ENCODE peak calls at places on chromosomes 11 and 22, in four cellular contexts. T is right lobe of liver, F is adrenal gland, A is heart left ventricle. D is an unnamed sample.

GRCh38 chr11:57514538-57515331 is 767 bp downstream of the SLC43A1 start:
- DNase-seq in T (peak; percentile 91), F (peak; percentile 51), A (peak; percentile 76), D (peak; percentile 72)

GRCh38 chr11:74671520-74672196 is 59.6 kb downstream of the CHRDL2 start:
- DNase-seq in T (no peak), F (peak; percentile 14), A (no peak), D (no peak)

GRCh38 chr22:27238935-27239510 is 562.5 kb downstream of the MN1 start:
- DNase-seq in T (no peak), F (no peak), A (peak; percentile 91), D (no peak)

GRCh38 chr22:42340695-42341383 is 70.4 kb upstream of the TCF20 start:
- DNase-seq in T (no peak), F (no peak), A (no peak), D (no peak)

GRCh38 chr22:27719535-27720227 is 81.9 kb downstream of the MN1 start:
- DNase-seq in T (no peak), F (no peak), A (peak; percentile 35), D (no peak)

GRCh38 chr22:23556026-23556620 is 24.0 kb downstream of the IGLL1 start:
- DNase-seq in T (peak; percentile 25), F (no peak), A (no peak), D (no peak)

GRCh38 chr11:119332111-119332765 is 2.1 kb upstream of the RNF26 start:
- DNase-seq in T (no peak), F (no peak), A (no peak), D (no peak)

GRCh38 chr11:3021125-3021524 is 29.0 kb upstream of the NAP1L4 start:
- DNase-seq in T (peak; percentile 91), F (no peak), A (no peak), D (peak; percentile 61)

GRCh38 chr11:76918941-76919386 is 58.2 kb downstream of the ACER3 start:
- DNase-seq in T (no peak), F (no peak), A (peak; percentile 25), D (peak; percentile 15)

GRCh38 chr11:61413496-61413895 is 16.3 kb downstream of the CPSF7 start:
- DNase-seq in T (no peak), F (no peak), A (no peak), D (no peak)

GRCh38 chr11:34243620-34244493 is 114.0 kb downstream of the ABTB2 start:
- DNase-seq in T (peak; percentile 60), F (no peak), A (no peak), D (peak; percentile 84)

GRCh38 chr11:29432719-29433325 is 584.0 kb downstream of the KCNA4 start:
- DNase-seq in T (no peak), F (no peak), A (no peak), D (no peak)

GRCh38 chr22:49586873-49587272 is 240.8 kb downstream of the BRD1 start:
- DNase-seq in T (peak; percentile 42), F (no peak), A (no peak), D (peak; percentile 5)

GRCh38 chr11:74282863-74283484 is 28.5 kb downstream of the P4HA3 start:
- DNase-seq in T (no peak), F (no peak), A (no peak), D (no peak)

GRCh38 chr11:1852885-1853284 is at the start of gene LSP1:
- DNase-seq in T (no peak), F (no peak), A (no peak), D (peak; percentile 80)

GRCh38 chr11:78555592-78555991 is 19.1 kb downstream of the NARS2 start:
- DNase-seq in T (no peak), F (no peak), A (no peak), D (no peak)

GRCh38 chr22:20787746-20788626 is 14.1 kb downstream of the SERPIND1 start:
- DNase-seq in T (no peak), F (no peak), A (no peak), D (no peak)

GRCh38 chr11:119751281-119752060 is 22.5 kb upstream of the NECTIN1 start:
- DNase-seq in T (no peak), F (no peak), A (no peak), D (no peak)

GRCh38 chr11:104547996-104548661 is 350.1 kb downstream of the CASP12 start:
- DNase-seq in T (no peak), F (no peak), A (no peak), D (no peak)

GRCh38 chr11:90845126-90845525 is 622.3 kb upstream of the CHORDC1 start:
- DNase-seq in T (no peak), F (no peak), A (no peak), D (no peak)

GRCh38 chr11:95365346-95365745 is 134.3 kb upstream of the SESN3 start:
- DNase-seq in T (no peak), F (no peak), A (no peak), D (no peak)

GRCh38 chr11:65380460-65381126 is 1.9 kb downstream of the SLC25A45 start:
- DNase-seq in T (no peak), F (no peak), A (peak; percentile 25), D (peak; percentile 55)

GRCh38 chr11:80686889-80687288 is 1246.1 kb upstream of the TENM4 start:
- DNase-seq in T (no peak), F (no peak), A (no peak), D (no peak)

GRCh38 chr11:115148101-115148500 is 356.1 kb downstream of the CADM1 start:
- DNase-seq in T (no peak), F (no peak), A (no peak), D (no peak)

GRCh38 chr11:107202189-107202588 is 183.9 kb upstream of the GUCY1A2 start:
- DNase-seq in T (no peak), F (no peak), A (no peak), D (no peak)

GRCh38 chr11:96303067-96303466 is 39.9 kb downstream of the MAML2 start:
- DNase-seq in T (no peak), F (no peak), A (no peak), D (no peak)

GRCh38 chr11:94805994-94806393 is 37.8 kb downstream of the AMOTL1 start:
- DNase-seq in T (no peak), F (no peak), A (peak; percentile 39), D (no peak)

GRCh38 chr11:70823771-70824170 is 425.4 kb downstream of the CTTN start:
- DNase-seq in T (no peak), F (no peak), A (no peak), D (no peak)

DNA sequence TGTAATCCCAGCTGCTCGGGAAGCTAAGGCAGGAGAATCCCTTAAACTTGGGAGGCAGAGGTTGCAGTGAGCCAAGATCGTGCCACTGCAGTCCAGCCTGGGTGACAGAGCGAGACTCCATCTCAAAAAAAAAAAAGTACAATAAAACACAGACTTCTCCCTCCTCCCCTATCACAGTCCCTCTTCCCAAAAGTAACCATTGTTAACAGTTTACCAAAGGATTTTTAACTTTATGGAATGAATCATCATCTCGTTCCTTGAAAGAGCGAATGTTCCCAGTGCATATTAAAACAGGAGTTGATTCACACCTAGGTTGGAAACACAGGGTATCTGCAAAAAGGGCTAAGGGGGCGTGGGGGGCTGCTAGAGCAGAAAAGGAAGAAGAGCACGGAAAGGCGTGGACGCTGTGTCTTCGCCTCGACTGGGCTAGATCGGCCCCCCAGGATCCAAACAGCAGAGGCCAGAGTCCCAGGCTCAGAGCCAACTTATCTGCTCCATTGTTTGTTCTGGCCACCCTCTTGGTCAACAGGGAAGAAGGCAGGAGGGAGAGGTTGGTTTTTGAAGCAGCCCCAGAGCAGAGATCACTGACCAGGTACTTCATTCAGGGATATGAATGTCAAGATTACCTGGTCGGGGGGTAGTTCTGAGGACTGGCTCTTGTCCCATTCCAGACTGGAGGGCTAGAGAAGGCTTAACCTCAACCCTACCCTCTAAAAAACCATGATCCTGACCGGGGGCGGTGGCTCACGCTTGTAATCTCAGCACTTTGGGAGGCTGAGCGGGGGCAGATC is 2.1 kb upstream of the AHNAK start:
- DNase-seq in T (peak; percentile 89), F (no peak), A (no peak), D (peak; percentile 68)
- H3K4me1 ChIP-seq in T (peaks cover 55% of the 10 kb centered on the region), F (peaks cover 54% of the 10 kb centered on the region), A (peaks cover 34% of the 10 kb centered on the region), D (peaks cover 56% of the 10 kb centered on the region)

GRCh38 chr11:117719480-117719879 is 77.5 kb downstream of the DSCAML1 start:
- DNase-seq in T (no peak), F (no peak), A (no peak), D (no peak)

GRCh38 chr11:117715801-117716200 is 81.2 kb downstream of the DSCAML1 start:
- DNase-seq in T (no peak), F (no peak), A (no peak), D (no peak)

GRCh38 chr11:117720061-117720511 is 76.9 kb downstream of the DSCAML1 start:
- DNase-seq in T (no peak), F (no peak), A (no peak), D (no peak)

GRCh38 chr11:117716652-117717440 is 80.2 kb downstream of the DSCAML1 start:
- DNase-seq in T (no peak), F (no peak), A (no peak), D (no peak)

DNA sequence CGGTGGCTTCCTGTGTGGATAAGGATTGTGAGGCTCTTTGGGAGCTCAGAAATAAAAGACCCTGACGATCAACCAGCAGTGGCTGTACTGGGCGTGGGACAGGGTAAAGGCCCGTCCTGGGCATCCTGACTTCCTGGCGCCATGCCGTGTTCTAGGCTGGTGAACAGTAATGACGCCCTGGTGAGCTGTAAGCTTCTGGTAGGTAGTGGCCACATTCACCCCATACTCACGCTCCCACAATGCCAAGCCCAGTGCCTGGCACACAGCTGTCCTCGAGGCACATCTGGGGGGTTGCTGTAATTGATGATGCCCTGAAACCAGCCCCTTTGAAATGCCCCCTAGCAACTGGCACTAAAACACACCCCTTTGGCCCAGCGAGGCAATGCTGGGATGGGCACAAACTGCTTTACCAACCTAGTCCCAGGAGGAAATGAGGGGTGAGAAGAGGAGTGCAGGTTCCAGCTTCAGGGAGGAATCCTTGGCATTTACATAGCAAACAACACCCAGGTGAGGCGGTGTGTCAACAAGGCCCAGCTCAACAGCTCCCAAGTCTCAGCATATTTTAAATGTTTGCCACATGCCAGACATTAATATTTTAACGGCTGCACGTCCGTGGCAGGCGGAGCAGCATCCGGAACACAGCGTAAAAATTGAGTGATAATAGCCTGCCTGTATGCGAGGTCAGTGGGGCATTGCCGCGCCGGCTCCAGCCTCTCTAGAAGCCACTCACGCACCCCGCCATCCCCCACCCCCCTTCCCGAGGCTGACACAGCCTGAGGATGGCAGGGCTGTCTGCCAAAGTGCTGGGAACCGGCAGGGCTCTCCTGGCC is 79.3 kb downstream of the DSCAML1 start:
- DNase-seq in T (no peak), F (no peak), A (peak; percentile 54), D (peak; percentile 32)
- TF ChIP-seq POLR2A in T (no peak), F (no peak), A (no peak), D (no peak)

GRCh38 chr11:68816917-68817419 is 24.7 kb downstream of the CPT1A start:
- DNase-seq in T (no peak), F (no peak), A (no peak), D (no peak)

GRCh38 chr11:68810164-68810563 is 31.6 kb downstream of the CPT1A start:
- DNase-seq in T (no peak), F (peak; percentile 72), A (peak; percentile 92), D (peak; percentile 65)

GRCh38 chr11:68812526-68812925 is 29.2 kb downstream of the CPT1A start:
- DNase-seq in T (no peak), F (no peak), A (peak; percentile 47), D (peak; percentile 80)

GRCh38 chr11:68816251-68816776 is 25.4 kb downstream of the CPT1A start:
- DNase-seq in T (no peak), F (no peak), A (no peak), D (no peak)

DNA sequence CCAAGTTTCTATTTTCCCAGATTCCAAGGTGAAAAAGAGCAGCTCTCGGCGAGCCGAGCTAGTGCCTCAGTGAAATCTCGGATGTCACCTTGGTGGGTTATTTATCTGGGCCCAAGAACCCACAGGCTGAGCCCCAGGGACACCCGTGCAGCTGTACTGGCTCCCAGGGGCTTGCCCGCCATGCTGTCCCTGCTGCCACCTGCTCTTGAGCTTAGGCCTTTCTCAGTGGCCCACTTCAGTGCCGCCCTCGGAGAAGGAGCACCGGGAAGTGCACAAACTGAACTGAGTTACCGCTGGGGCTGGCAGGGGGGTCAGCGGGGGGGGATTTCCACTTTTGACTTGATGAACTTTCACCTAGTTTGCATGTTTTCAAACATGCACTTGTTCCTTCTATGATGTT is 27.9 kb downstream of the CPT1A start:
- DNase-seq in T (no peak), F (no peak), A (no peak), D (no peak)
- H3K4me1 ChIP-seq in T (peaks cover 11% of the 10 kb centered on the region), F (peaks cover 13% of the 10 kb centered on the region), A (peaks cover 8% of the 10 kb centered on the region), D (peaks cover 21% of the 10 kb centered on the region)

GRCh38 chr22:36193171-36193570 is 8.4 kb downstream of the APOL4 start:
- DNase-seq in T (no peak), F (no peak), A (no peak), D (no peak)
- TF ChIP-seq POLR2A in T (no peak), F (no peak), A (no peak), D (no peak)

D was measured in transverse colon.